ENCODE peak calls at places on chromosomes 7 and 10, in five cellular contexts. Q, X, Y, P and I are unnamed samples.

GRCh38 chr7:133854739-133855138 is 272.4 kb upstream of the LRGUK start:
- DNase-seq in P (peak; percentile 46), X (peak; percentile 60), Y (peak; percentile 18), Q (peak; percentile 65), I (no peak)

GRCh38 chr7:67738-68395 is 124.5 kb upstream of the FAM20C start:
- DNase-seq in X (peak; percentile 31), P (no peak), Y (peak; percentile 38), Q (no peak), I (no peak)

GRCh38 chr7:156829669-156830336 is 63.2 kb downstream of the LMBR1 start:
- DNase-seq in Q (no peak), P (no peak), X (no peak), Y (no peak), I (no peak)

GRCh38 chr10:72886596-72887522 is 6.7 kb upstream of the OIT3 start:
- DNase-seq in P (no peak), X (no peak), Q (no peak), Y (peak; percentile 52), I (no peak)

GRCh38 chr7:86750124-86750523 is 106.4 kb downstream of the GRM3 start:
- DNase-seq in Q (no peak), P (no peak), Y (no peak), X (no peak), I (no peak)

GRCh38 chr7:31106303-31107105 is 54.4 kb downstream of the ADCYAP1R1 start:
- DNase-seq in Y (no peak), P (no peak), Q (no peak), X (no peak), I (no peak)

GRCh38 chr7:41148521-41148951 is 554.4 kb downstream of the INHBA start:
- DNase-seq in Y (no peak), Q (peak; percentile 61), P (no peak), X (peak; percentile 55), I (no peak)

GRCh38 chr7:47473499-47474210 is 108.3 kb downstream of the TNS3 start:
- DNase-seq in Q (no peak), Y (no peak), X (no peak), P (peak; percentile 9), I (no peak)

GRCh38 chr7:87312215-87312865 is 33.1 kb upstream of the CROT start:
- DNase-seq in Q (peak; percentile 83), P (peak; percentile 63), Y (peak; percentile 64), X (peak; percentile 79), I (peak; percentile 39)

GRCh38 chr10:12264204-12264908 is 68.4 kb downstream of the CDC123 start:
- DNase-seq in P (peak; percentile 72), X (peak; percentile 91), Y (peak; percentile 89), Q (peak; percentile 76), I (peak; percentile 38)

GRCh38 chr7:111159426-111159825 is 68.5 kb downstream of the LRRN3 start:
- DNase-seq in Q (no peak), X (peak; percentile 16), Y (no peak), P (no peak), I (no peak)

GRCh38 chr7:156120552-156120951 is 308.3 kb upstream of the SHH start:
- DNase-seq in Q (no peak), P (no peak), X (no peak), Y (no peak), I (no peak)

GRCh38 chr7:157426463-157427301 is 89.9 kb downstream of the DNAJB6 start:
- DNase-seq in Q (no peak), Y (no peak), X (no peak), P (no peak), I (no peak)

GRCh38 chr7:81871606-81872265 is 101.9 kb upstream of the HGF start:
- DNase-seq in Y (no peak), P (no peak), Q (no peak), X (no peak), I (no peak)

GRCh38 chr7:26369519-26370385 is 78.1 kb downstream of the SNX10 start:
- DNase-seq in X (peak; percentile 69), Q (peak; percentile 83), P (peak; percentile 42), Y (peak; percentile 56), I (no peak)

GRCh38 chr7:135434047-135434446 is 75.9 kb downstream of the CNOT4 start:
- DNase-seq in X (no peak), Q (no peak), Y (no peak), P (no peak), I (no peak)

GRCh38 chr7:42661312-42661711 is 250.6 kb downstream of the C7orf25 start:
- DNase-seq in Q (no peak), P (no peak), Y (no peak), X (peak; percentile 41), I (no peak)

GRCh38 chr7:105107458-105107857 is 93.5 kb downstream of the KMT2E start:
- DNase-seq in X (no peak), Q (no peak), Y (no peak), P (no peak), I (no peak)

GRCh38 chr10:122647383-122647968 is 52.2 kb downstream of the C10orf120 start:
- DNase-seq in X (no peak), P (no peak), Y (no peak), Q (no peak), I (no peak)

GRCh38 chr7:141702047-141702567 is at the start of gene DENND11:
- DNase-seq in P (peak; percentile 67), Y (peak; percentile 82), X (peak; percentile 86), Q (peak; percentile 45), I (peak; percentile 31)

GRCh38 chr10:6962576-6962975 is 382.5 kb upstream of the PRKCQ start:
- DNase-seq in X (no peak), Q (no peak), Y (no peak), P (no peak), I (no peak)

GRCh38 chr7:99563650-99564049 is 5.2 kb downstream of the ZNF655 start:
- DNase-seq in Y (no peak), X (peak; percentile 93), P (no peak), Q (no peak), I (no peak)

GRCh38 chr7:76008156-76008687 is 13.8 kb upstream of the TMEM120A start:
- DNase-seq in X (no peak), Q (no peak), Y (no peak), P (peak; percentile 78), I (no peak)

GRCh38 chr10:84190621-84191020 is 3.7 kb upstream of the CDHR1 start:
- DNase-seq in P (no peak), Y (no peak), Q (no peak), X (no peak), I (no peak)

GRCh38 chr10:100878291-100878910 is 34.4 kb upstream of the SLF2 start:
- DNase-seq in P (peak; percentile 34), X (peak; percentile 86), Y (peak; percentile 91), Q (peak; percentile 85), I (no peak)

GRCh38 chr7:108124820-108125219 is 5.3 kb downstream of the LAMB4 start:
- DNase-seq in Q (no peak), X (no peak), Y (no peak), P (no peak), I (no peak)

GRCh38 chr10:102395677-102396197 is at the start of gene NFKB2:
- DNase-seq in P (peak; percentile 27), X (no peak), Q (peak; percentile 19), Y (no peak), I (no peak)

GRCh38 chr7:27745064-27745583 is 5.2 kb downstream of the TAX1BP1 start:
- DNase-seq in Y (peak; percentile 18), P (peak; percentile 20), Q (peak; percentile 83), X (peak; percentile 88), I (no peak)

GRCh38 chr7:111647881-111648280 is 85.6 kb upstream of the IMMP2L start:
- DNase-seq in X (no peak), P (no peak), Q (no peak), Y (no peak), I (no peak)

GRCh38 chr10:121942749-121943148 is 14.9 kb upstream of the ATE1 start:
- DNase-seq in X (peak; percentile 70), Q (peak; percentile 19), P (no peak), Y (no peak), I (no peak)

GRCh38 chr7:77415822-77416620 is at the start of gene GSAP:
- DNase-seq in Y (peak; percentile 61), P (peak; percentile 49), X (peak; percentile 66), Q (peak; percentile 52), I (peak; percentile 25)

GRCh38 chr10:25675615-25676014 is 258.4 kb upstream of the MYO3A start:
- DNase-seq in Q (no peak), P (no peak), Y (no peak), X (no peak), I (no peak)

GRCh38 chr10:62980697-62981495 is 152.2 kb upstream of the NRBF2 start:
- DNase-seq in Q (no peak), Y (peak; percentile 13), P (no peak), X (no peak), I (no peak)

GRCh38 chr10:1050555-1050954 is 1.6 kb upstream of the IDI1 start:
- DNase-seq in X (no peak), Y (peak; percentile 36), Q (peak; percentile 70), P (peak; percentile 78), I (no peak)

GRCh38 chr7:55343002-55343781 is 21.9 kb upstream of the LANCL2 start:
- DNase-seq in Q (no peak), X (no peak), P (no peak), Y (no peak), I (no peak)

GRCh38 chr7:131424219-131424822 is 96.6 kb downstream of the MKLN1 start:
- DNase-seq in Q (peak; percentile 67), P (peak; percentile 65), Y (peak; percentile 20), X (peak; percentile 45), I (no peak)

GRCh38 chr10:11197266-11197712 is 179.6 kb downstream of the CELF2 start:
- DNase-seq in Q (no peak), Y (peak; percentile 26), P (no peak), X (no peak), I (no peak)